ENCODE peak calls at places on chromosomes 16 and 17, in nine cellular contexts. F is HT1080; O is effector memory CD8-positive, alpha-beta T cell; S is NCI-H2171 treated with DMSO at 0.1 percent for 48 hours; X is colonic mucosa; H is HuH-7.5; C is EH; P is kidney; V is anterior cingulate cortex. Y is an unnamed sample.

GRCh38 chr16:85327731-85328664 is 215.7 kb upstream of the CIBAR2 start:
- DNase-seq in C (no peak), F (peak; percentile 29), H (no peak), P (peak; percentile 72), O (no peak), V (no peak), S (peak; percentile 78), X (no peak), Y (peak; percentile 90)

GRCh38 chr17:63834431-63835166 is 7.1 kb upstream of the FTSJ3 start:
- DNase-seq in V (no peak), S (peak; percentile 83), C (peak; percentile 84), H (peak; percentile 28), X (no peak), P (peak; percentile 71), O (peak; percentile 54), F (peak; percentile 87), Y (no peak)

GRCh38 chr16:22232277-22233049 is 26.4 kb downstream of the EEF2K start:
- DNase-seq in P (peak; percentile 82), C (peak; percentile 18), O (no peak), S (peak; percentile 14), H (peak; percentile 62), X (peak; percentile 98), F (peak; percentile 63), V (no peak), Y (no peak)

GRCh38 chr17:21041753-21042433 is 918 bp downstream of the USP22 start:
- DNase-seq in P (peak; percentile 96), X (peak; percentile 89), C (peak; percentile 82), S (peak; percentile 74), V (peak; percentile 71), F (peak; percentile 70), O (peak; percentile 19), H (peak; percentile 35), Y (peak; percentile 70)

GRCh38 chr17:28227278-28228108 is 91.5 kb upstream of the TMEM97 start:
- DNase-seq in X (peak; percentile 84), F (no peak), O (no peak), P (peak; percentile 91), S (peak; percentile 61), C (peak; percentile 71), V (no peak), H (peak; percentile 88), Y (peak; percentile 93)

GRCh38 chr16:84842516-84843148 is 22.8 kb downstream of the CRISPLD2 start:
- DNase-seq in V (no peak), O (no peak), F (no peak), P (no peak), S (peak; percentile 69), X (no peak), H (no peak), C (no peak), Y (no peak)

GRCh38 chr16:56662357-56663354 is 4.9 kb downstream of the MT1F start:
- DNase-seq in S (no peak), V (no peak), C (no peak), P (no peak), F (no peak), X (no peak), H (no peak), O (no peak), Y (no peak)

GRCh38 chr17:31580331-31581021 is 189.0 kb downstream of the RAB11FIP4 start:
- DNase-seq in O (no peak), C (peak; percentile 80), S (no peak), H (no peak), P (no peak), X (no peak), F (no peak), V (no peak), Y (no peak)

GRCh38 chr17:81003711-81004335 is 12.2 kb downstream of the CHMP6 start:
- DNase-seq in H (no peak), V (no peak), P (peak; percentile 70), C (no peak), S (peak; percentile 30), O (no peak), X (peak; percentile 65), F (no peak), Y (no peak)

GRCh38 chr17:82912571-82913089 is 72.8 kb upstream of the ZNF750 start:
- DNase-seq in S (no peak), O (no peak), F (no peak), C (no peak), P (peak; percentile 64), H (no peak), X (no peak), V (no peak), Y (no peak)

GRCh38 chr16:2898831-2899563 is 12.7 kb upstream of the FLYWCH1 start:
- DNase-seq in H (peak; percentile 80), F (no peak), P (peak; percentile 42), O (no peak), S (no peak), X (no peak), C (no peak), V (no peak), Y (no peak)

GRCh38 chr17:1975573-1975972 is 49.6 kb downstream of the RTN4RL1 start:
- DNase-seq in C (no peak), X (no peak), V (no peak), H (no peak), S (no peak), O (no peak), F (no peak), P (no peak), Y (no peak)

GRCh38 chr17:16428098-16428882 is 12.9 kb downstream of the TRPV2 start:
- DNase-seq in F (no peak), S (peak; percentile 13), P (no peak), O (no peak), V (no peak), X (peak; percentile 68), H (no peak), C (peak; percentile 73), Y (peak; percentile 93)

GRCh38 chr16:12348733-12349704 is 372.5 kb downstream of the SNX29 start:
- DNase-seq in F (no peak), S (no peak), H (no peak), X (no peak), C (no peak), V (no peak), O (no peak), P (no peak), Y (no peak)

GRCh38 chr17:58956997-58957724 is 149.5 kb downstream of the TRIM37 start:
- DNase-seq in F (peak; percentile 52), X (no peak), O (no peak), V (no peak), P (no peak), H (peak; percentile 38), C (peak; percentile 69), S (no peak), Y (no peak)